ENCODE peak calls at places on chromosomes 4 and X, in nine cellular contexts. Y is CD4-positive, alpha-beta T cell; Z is ovary; E is HCEC 1CT; R is NCI-H446 treated with DMSO at 0.1 percent for 48 hours; A is SW480; J is fibroblast of the aortic adventitia; U is substantia nigra; F is neural progenitor cell. Q is an unnamed sample.

GRCh38 chr4:40055873-40056721 is 553 bp upstream of the N4BP2 start:
- DNase-seq in Y (peak), Z (peak), E (peak), R (peak), A (peak), J (peak), U (peak), F (peak), Q (peak)

GRCh38 chr4:87838207-87838606 is 5.4 kb downstream of the MEPE start:
- DNase-seq in Y (no peak), Z (no peak), E (no peak), R (no peak), A (no peak), J (no peak), U (no peak), F (peak), Q (peak)

GRCh38 chr4:122010610-122011009 is 58.8 kb upstream of the TRPC3 start:
- DNase-seq in Y (no peak), Z (no peak), E (peak), R (no peak), A (peak), J (peak), U (no peak), F (no peak), Q (peak)

GRCh38 chr4:120808475-120809141 is 113.9 kb downstream of the PRDM5 start:
- DNase-seq in Y (no peak), Z (no peak), E (no peak), R (no peak), A (no peak), J (no peak), U (no peak), F (no peak), Q (no peak)

GRCh38 chrX:119763175-119763574 is 4.8 kb downstream of the SOWAHD start:
- DNase-seq in Y (no peak), Z (no peak), E (peak), R (no peak), A (peak), J (peak), U (no peak), F (peak), Q (peak)

GRCh38 chrX:50447535-50447934 is 23.1 kb downstream of the DGKK start:
- DNase-seq in Y (no peak), Z (no peak), E (no peak), R (no peak), A (no peak), J (no peak), U (no peak), F (no peak), Q (no peak)

GRCh38 chr4:173256825-173257224 is 77.3 kb downstream of the HMGB2 start:
- DNase-seq in Y (no peak), Z (no peak), E (no peak), R (no peak), A (no peak), J (no peak), U (no peak), F (no peak), Q (no peak)

GRCh38 chrX:16185725-16186136 is 18.4 kb downstream of the MAGEB17 start:
- DNase-seq in Y (no peak), Z (no peak), E (peak), R (no peak), A (peak), J (peak), U (no peak), F (no peak), Q (peak)

GRCh38 chr4:36243355-36244256 is 708 bp downstream of the ARAP2 start:
- DNase-seq in Y (peak), Z (peak), E (no peak), R (no peak), A (peak), J (no peak), U (peak), F (no peak), Q (peak)

GRCh38 chr4:93373893-93374860 is 454.4 kb upstream of the ATOH1 start:
- DNase-seq in Y (no peak), Z (no peak), E (peak), R (no peak), A (no peak), J (no peak), U (no peak), F (no peak), Q (no peak)

GRCh38 chr4:44760142-44760898 is 34.0 kb upstream of the GNPDA2 start:
- DNase-seq in Y (no peak), Z (no peak), E (peak), R (peak), A (peak), J (peak), U (no peak), F (peak), Q (peak)

GRCh38 chr4:117225441-117225840 is 140.1 kb upstream of the TRAM1L1 start:
- DNase-seq in Y (no peak), Z (no peak), E (no peak), R (peak), A (no peak), J (no peak), U (no peak), F (no peak), Q (no peak)

GRCh38 chr4:163810757-163811156 is 316.3 kb downstream of the TMA16 start:
- DNase-seq in Y (no peak), Z (no peak), E (no peak), R (no peak), A (no peak), J (no peak), U (no peak), F (no peak), Q (peak)

GRCh38 chr4:170589597-170590191 is 499.9 kb upstream of the AADAT start:
- DNase-seq in Y (no peak), Z (no peak), E (peak), R (no peak), A (peak), J (peak), U (no peak), F (peak), Q (peak)

GRCh38 chr4:107183155-107183774 is 147.2 kb upstream of the DKK2 start:
- DNase-seq in Y (no peak), Z (no peak), E (peak), R (no peak), A (peak), J (peak), U (no peak), F (peak), Q (peak)

GRCh38 chr4:101187837-101188236 is 159.5 kb downstream of the PPP3CA start:
- DNase-seq in Y (no peak), Z (no peak), E (no peak), R (no peak), A (peak), J (peak), U (no peak), F (no peak), Q (no peak)

GRCh38 chrX:45479196-45479834 is 278.6 kb upstream of the DIPK2B start:
- DNase-seq in Y (no peak), Z (no peak), E (peak), R (no peak), A (peak), J (peak), U (no peak), F (no peak), Q (peak)

GRCh38 chr4:40377462-40378385 is 42.6 kb downstream of the CHRNA9 start:
- DNase-seq in Y (no peak), Z (no peak), E (no peak), R (no peak), A (no peak), J (no peak), U (no peak), F (no peak), Q (no peak)

GRCh38 chr4:2662598-2662997 is 93.5 kb downstream of the TNIP2 start:
- DNase-seq in Y (no peak), Z (no peak), E (peak), R (no peak), A (no peak), J (peak), U (no peak), F (no peak), Q (peak)

GRCh38 chr4:41455215-41455614 is 82.7 kb upstream of the LIMCH1 start:
- DNase-seq in Y (no peak), Z (no peak), E (peak), R (no peak), A (no peak), J (peak), U (no peak), F (peak), Q (no peak)

GRCh38 chrX:108437354-108437753 is 868 bp downstream of the COL4A6 start:
- DNase-seq in Y (no peak), Z (no peak), E (no peak), R (no peak), A (no peak), J (no peak), U (no peak), F (peak), Q (peak)

GRCh38 chrX:153928846-153929245 is 2.8 kb upstream of the ARHGAP4 start:
- DNase-seq in Y (no peak), Z (no peak), E (no peak), R (no peak), A (no peak), J (no peak), U (no peak), F (no peak), Q (no peak)

GRCh38 chr4:98601719-98602118 is 56.7 kb downstream of the TSPAN5 start:
- DNase-seq in Y (no peak), Z (no peak), E (peak), R (no peak), A (no peak), J (no peak), U (no peak), F (no peak), Q (no peak)

GRCh38 chr4:139559692-139560091 is 3.7 kb upstream of the SETD7 start:
- DNase-seq in Y (no peak), Z (no peak), E (no peak), R (no peak), A (no peak), J (no peak), U (no peak), F (no peak), Q (no peak)

GRCh38 chrX:131393426-131393825 is 104.3 kb upstream of the IGSF1 start:
- DNase-seq in Y (no peak), Z (no peak), E (no peak), R (no peak), A (no peak), J (no peak), U (no peak), F (no peak), Q (no peak)

GRCh38 chr4:93334003-93334402 is 494.6 kb upstream of the ATOH1 start:
- DNase-seq in Y (no peak), Z (no peak), E (no peak), R (peak), A (no peak), J (no peak), U (no peak), F (no peak), Q (no peak)

GRCh38 chr4:174604198-174604597 is 81.9 kb upstream of the HPGD start:
- DNase-seq in Y (no peak), Z (no peak), E (peak), R (no peak), A (no peak), J (peak), U (no peak), F (no peak), Q (no peak)

GRCh38 chrX:2692221-2693122 is 1.4 kb downstream of the CD99 start:
- DNase-seq in Y (no peak), Z (peak), E (peak), R (no peak), A (no peak), J (peak), U (no peak), F (peak), Q (peak)

GRCh38 chr4:16676247-16676646 is 222.2 kb downstream of the LDB2 start:
- DNase-seq in Y (no peak), Z (no peak), E (no peak), R (no peak), A (no peak), J (no peak), U (no peak), F (no peak), Q (no peak)

GRCh38 chrX:71492086-71493065 is 40.5 kb upstream of the OGT start:
- DNase-seq in Y (peak), Z (peak), E (no peak), R (no peak), A (peak), J (peak), U (no peak), F (no peak), Q (peak)

GRCh38 chr4:159966741-159967140 is 863.9 kb downstream of the RAPGEF2 start:
- DNase-seq in Y (no peak), Z (no peak), E (no peak), R (no peak), A (no peak), J (no peak), U (no peak), F (no peak), Q (peak)

GRCh38 chr4:129377131-129377845 is 281.3 kb downstream of the C4orf33 start:
- DNase-seq in Y (no peak), Z (no peak), E (no peak), R (no peak), A (no peak), J (no peak), U (no peak), F (no peak), Q (peak)

GRCh38 chrX:153411255-153411987 is at the start of gene ZFP92:
- DNase-seq in Y (no peak), Z (peak), E (no peak), R (no peak), A (no peak), J (no peak), U (no peak), F (no peak), Q (no peak)

GRCh38 chr4:51943221-51943620 is 76.9 kb downstream of the LRRC66 start:
- DNase-seq in Y (no peak), Z (no peak), E (no peak), R (no peak), A (no peak), J (peak), U (no peak), F (no peak), Q (peak)

GRCh38 chr4:98199247-98199646 is 56.0 kb upstream of the STPG2 start:
- DNase-seq in Y (no peak), Z (no peak), E (no peak), R (no peak), A (no peak), J (no peak), U (no peak), F (no peak), Q (no peak)

GRCh38 chrX:136694491-136695087 is 46.6 kb downstream of the CD40LG start:
- DNase-seq in Y (peak), Z (no peak), E (peak), R (peak), A (peak), J (peak), U (no peak), F (peak), Q (peak)

GRCh38 chrX:3250946-3251345 is 95.5 kb downstream of the MXRA5 start:
- DNase-seq in Y (no peak), Z (no peak), E (no peak), R (no peak), A (no peak), J (peak), U (no peak), F (no peak), Q (no peak)

Q was measured in astrocyte of the hippocampus.